ENCODE peak calls at places on chromosomes 2 and 18, in ten cellular contexts. P is H9, K is IMR-90, X is activated B cell treated with CpG ODN at 0.5 μM for 24 hours, T is left ventricle myocardium inferior, S is heart right ventricle, V is mammary epithelial cell, U is fibroblast of the aortic adventitia, G is stomach, H is omental fat pad. I is an unnamed sample.

GRCh38 chr2:50066858-50067257 is 912.5 kb upstream of the FSHR start:
- DNase-seq in P (no peak), X (no peak), V (no peak), T (no peak), G (no peak), U (no peak), S (no peak), K (no peak), H (no peak), I (no peak)

GRCh38 chr2:100706249-100706648 is 113.7 kb upstream of the NPAS2 start:
- DNase-seq in K (no peak), U (no peak), P (no peak), T (no peak), S (no peak), V (no peak), H (no peak), G (no peak), X (no peak), I (no peak)

GRCh38 chr2:27123302-27124150 is at the start of gene ABHD1:
- DNase-seq in S (peak; percentile 67), X (peak; percentile 69), V (no peak), H (no peak), K (no peak), U (no peak), P (peak; percentile 67), T (peak; percentile 80), G (peak; percentile 69), I (peak; percentile 69)

GRCh38 chr2:25257931-25258771 is 83.6 kb downstream of the DNMT3A start:
- DNase-seq in K (no peak), V (no peak), H (no peak), X (no peak), P (peak; percentile 61), T (no peak), U (no peak), G (no peak), S (no peak), I (no peak)

GRCh38 chr2:148984449-148984848 is 54.0 kb upstream of the LYPD6B start:
- DNase-seq in K (no peak), T (no peak), G (no peak), U (no peak), X (no peak), S (no peak), P (no peak), V (no peak), H (no peak), I (no peak)

GRCh38 chr2:130735200-130735599 is 6.3 kb downstream of the GPR148 start:
- DNase-seq in K (no peak), T (no peak), U (no peak), S (no peak), V (no peak), X (no peak), P (no peak), H (no peak), G (no peak), I (no peak)

GRCh38 chr2:232658217-232658785 is 24.9 kb downstream of the EFHD1 start:
- DNase-seq in X (no peak), V (no peak), K (no peak), G (no peak), U (no peak), H (no peak), P (no peak), S (no peak), T (no peak), I (no peak)

GRCh38 chr2:27672723-27673486 is 9.2 kb downstream of the SLC4A1AP start:
- DNase-seq in X (no peak), G (no peak), P (no peak), H (no peak), K (no peak), S (peak; percentile 19), V (no peak), U (no peak), T (no peak), I (no peak)

GRCh38 chr2:209519911-209520310 is 96.1 kb downstream of the MAP2 start:
- DNase-seq in X (no peak), U (no peak), H (no peak), G (no peak), S (no peak), V (no peak), P (no peak), T (no peak), K (no peak), I (no peak)

GRCh38 chr18:25433590-25433989 is 81.6 kb upstream of the ZNF521 start:
- DNase-seq in H (no peak), P (no peak), G (no peak), S (no peak), X (no peak), T (no peak), U (no peak), K (no peak), V (no peak), I (no peak)

GRCh38 chr2:158184556-158185343 is 83.1 kb downstream of the UPP2 start:
- DNase-seq in H (no peak), K (no peak), G (no peak), S (no peak), T (no peak), P (no peak), X (no peak), V (peak; percentile 39), U (no peak), I (no peak)

DNA sequence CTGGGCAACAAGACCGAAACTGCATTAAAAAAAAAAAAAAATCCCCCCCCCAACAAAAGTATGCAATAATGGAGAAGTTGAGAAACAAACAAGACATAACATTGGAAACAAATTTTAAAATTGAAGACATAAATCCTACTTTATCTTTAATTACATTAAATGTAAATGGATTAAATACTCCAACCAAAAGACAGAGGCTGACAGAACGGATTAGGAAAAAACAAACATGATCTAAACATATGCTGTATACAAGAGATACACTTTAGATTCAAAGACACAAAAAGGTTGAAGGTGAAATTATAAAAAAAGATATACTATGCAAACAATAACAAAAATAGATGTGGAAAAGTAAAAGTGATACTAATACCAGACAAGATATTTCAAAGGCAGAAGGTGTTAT is 350.8 kb upstream of the RGPD4 start:
- DNase-seq in P (no peak), K (no peak), G (no peak), T (no peak), V (no peak), X (no peak), S (no peak), U (no peak), H (no peak), I (no peak)
- TF ChIP-seq CTCF in P (no peak), K (no peak), G (no peak), T (no peak), V (no peak), X (no peak), S (no peak), U (no peak), H (no peak), I (no peak)

DNA sequence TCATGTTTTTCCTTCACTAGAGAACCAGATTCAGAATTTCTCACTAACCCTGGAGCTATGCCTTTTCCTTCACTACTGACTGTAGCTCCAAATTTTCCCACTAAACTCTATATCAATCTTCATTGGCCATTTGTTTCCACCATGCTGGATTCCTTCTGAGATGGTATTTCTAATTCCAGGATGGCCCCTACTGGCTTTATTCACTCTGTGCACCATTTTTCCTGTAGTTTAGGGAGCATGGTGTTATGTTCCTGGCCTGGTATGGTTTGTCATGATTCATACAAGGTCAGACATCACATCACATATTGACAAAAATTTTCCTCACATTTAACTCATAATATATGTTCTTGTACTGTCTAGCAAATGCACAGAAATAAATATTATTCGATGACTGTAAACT is 229.2 kb upstream of the TFPI start:
- DNase-seq in G (no peak), X (no peak), H (no peak), P (no peak), S (no peak), U (peak; percentile 2), K (no peak), V (peak; percentile 19), T (no peak), I (no peak)
- TF ChIP-seq CTCF in G (no peak), X (no peak), H (no peak), P (peak; percentile 32), S (no peak), U (no peak), K (peak; percentile 7), V (no peak), T (no peak), I (no peak)

GRCh38 chr2:177164131-177164530 is 48.5 kb upstream of the HNRNPA3 start:
- DNase-seq in S (no peak), T (no peak), H (no peak), G (no peak), V (no peak), X (no peak), U (no peak), K (no peak), P (no peak), I (no peak)

GRCh38 chr2:177165731-177166711 is 46.6 kb upstream of the HNRNPA3 start:
- DNase-seq in H (no peak), X (no peak), P (no peak), V (no peak), U (peak; percentile 88), T (no peak), K (peak; percentile 40), G (no peak), S (no peak), I (no peak)

GRCh38 chr2:177161741-177162440 is 50.7 kb upstream of the HNRNPA3 start:
- DNase-seq in X (no peak), K (peak; percentile 41), T (no peak), P (no peak), U (peak; percentile 54), G (no peak), S (no peak), H (no peak), V (no peak), I (no peak)

GRCh38 chr2:177165103-177165583 is 47.5 kb upstream of the HNRNPA3 start:
- DNase-seq in U (peak; percentile 72), V (peak; percentile 41), G (no peak), P (no peak), H (no peak), K (peak; percentile 45), X (no peak), S (peak; percentile 50), T (no peak), I (no peak)

GRCh38 chr2:177164584-177165052 is 48.0 kb upstream of the HNRNPA3 start:
- DNase-seq in S (peak; percentile 85), H (peak; percentile 77), P (peak; percentile 78), U (peak; percentile 86), T (peak; percentile 80), G (peak; percentile 86), V (peak; percentile 66), X (peak; percentile 65), K (peak; percentile 72), I (peak; percentile 48)
- TF ChIP-seq CTCF in S (peak; percentile 100), H (peak; percentile 96), P (peak; percentile 100), U (peak; percentile 100), T (peak; percentile 100), G (peak; percentile 100), V (peak; percentile 100), X (peak; percentile 89), K (peak; percentile 99), I (peak; percentile 90)

DNA sequence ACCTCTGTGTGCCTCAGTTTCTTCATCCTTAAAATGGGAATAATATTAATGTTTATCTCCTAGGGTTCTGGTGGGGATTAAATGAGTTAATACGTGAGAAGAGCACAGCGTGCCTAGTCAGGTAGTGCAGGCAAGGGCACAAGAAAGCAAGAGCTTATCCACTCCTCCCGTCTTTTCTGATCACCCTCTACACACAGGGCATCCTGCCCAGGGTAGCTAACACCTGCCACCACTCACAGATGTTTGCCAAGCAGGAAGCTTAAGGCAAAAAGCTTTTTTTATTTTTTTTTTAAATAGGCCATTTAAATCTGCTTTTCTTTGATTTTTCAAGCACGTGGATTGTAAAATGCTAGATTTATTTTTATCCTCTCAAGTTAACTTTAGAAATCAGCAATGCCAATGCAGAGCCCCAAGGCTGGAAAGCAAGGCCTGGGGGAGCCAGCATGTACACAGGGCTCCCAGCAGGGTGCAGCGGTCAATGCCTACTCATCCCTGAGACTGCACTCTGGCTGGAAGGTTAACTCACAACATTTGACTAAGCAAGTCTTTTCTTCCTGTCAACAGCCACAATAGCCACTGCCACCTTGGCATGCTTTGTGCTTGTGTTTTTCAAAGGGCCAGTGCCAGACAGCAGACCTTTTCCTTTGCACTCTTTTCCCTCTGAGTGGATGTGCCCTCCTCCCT is 86.5 kb upstream of the ACAA2 start:
- DNase-seq in P (no peak), G (no peak), V (no peak), T (no peak), S (no peak), K (no peak), H (no peak), U (no peak), X (no peak), I (no peak)
- TF ChIP-seq CTCF in P (peak; percentile 21), G (no peak), V (no peak), T (no peak), S (no peak), K (no peak), H (no peak), U (no peak), X (no peak), I (no peak)